ENCODE peak calls at places on chromosomes 16 and 17, in six cellular contexts. N, A, Q, H, V and P are unnamed samples.

GRCh38 chr17:38885728-38886642 is 16.1 kb downstream of the LASP1 start:
- DNase-seq in N (peak; percentile 58), A (no peak), Q (peak; percentile 67), H (no peak), V (no peak), P (no peak)

GRCh38 chr17:1197781-1198490 is 18.2 kb upstream of the ABR start:
- DNase-seq in N (peak; percentile 49), A (peak; percentile 63), Q (peak; percentile 50), H (peak; percentile 70), V (peak; percentile 85), P (peak; percentile 77)

GRCh38 chr16:4327782-4328579 is 12.1 kb downstream of the GLIS2 start:
- DNase-seq in N (peak; percentile 90), A (peak; percentile 82), Q (peak; percentile 93), H (peak; percentile 83), V (no peak), P (peak; percentile 44)

GRCh38 chr17:45127583-45128300 is 4.6 kb downstream of the PLCD3 start:
- DNase-seq in N (no peak), A (peak; percentile 76), Q (peak; percentile 83), H (peak; percentile 56), V (no peak), P (no peak)

GRCh38 chr17:13597723-13598347 is 3.9 kb downstream of the HS3ST3A1 start:
- DNase-seq in N (peak; percentile 16), A (no peak), Q (peak; percentile 64), H (no peak), V (peak; percentile 41), P (no peak)

GRCh38 chr16:85279874-85280545 is 167.7 kb upstream of the CIBAR2 start:
- DNase-seq in N (peak; percentile 89), A (peak; percentile 72), Q (no peak), H (no peak), V (no peak), P (no peak)

GRCh38 chr17:81210868-81211267 is 11.9 kb downstream of the CEP131 start:
- DNase-seq in N (no peak), A (no peak), Q (no peak), H (no peak), V (no peak), P (no peak)

GRCh38 chr16:3182608-3183444 is 5.2 kb upstream of the OR1F1 start:
- DNase-seq in N (peak; percentile 37), A (no peak), Q (no peak), H (no peak), V (no peak), P (no peak)

GRCh38 chr17:28460901-28461300 is 12.5 kb upstream of the SLC13A2 start:
- DNase-seq in N (no peak), A (no peak), Q (no peak), H (no peak), V (no peak), P (no peak)

GRCh38 chr16:55856950-55857349 is 18.2 kb downstream of the CES5A start:
- DNase-seq in N (no peak), A (no peak), Q (no peak), H (no peak), V (no peak), P (no peak)

GRCh38 chr17:81440511-81441244 is 45.4 kb downstream of the BAHCC1 start:
- DNase-seq in N (no peak), A (no peak), Q (peak; percentile 41), H (no peak), V (peak; percentile 67), P (no peak)

GRCh38 chr16:19810817-19811731 is 73.6 kb downstream of the GPRC5B start:
- DNase-seq in N (peak; percentile 79), A (no peak), Q (peak; percentile 27), H (no peak), V (no peak), P (no peak)
- H3K27ac ChIP-seq in N (peak overlapping the region; percentile 79), A (peak overlapping the region; percentile 24), Q (peak overlapping the region; percentile 56), H (peak overlapping the region; percentile 63), V (no peak overlapping the region), P (no peak overlapping the region)

GRCh38 chr16:5653041-5653440 is 555.4 kb upstream of the EEF2KMT start:
- DNase-seq in N (no peak), A (no peak), Q (no peak), H (no peak), V (no peak), P (no peak)

GRCh38 chr16:5649762-5650445 is 552.3 kb upstream of the EEF2KMT start:
- DNase-seq in N (peak; percentile 77), A (no peak), Q (no peak), H (no peak), V (no peak), P (no peak)

GRCh38 chr16:5653789-5654188 is 556.2 kb upstream of the EEF2KMT start:
- DNase-seq in N (no peak), A (no peak), Q (no peak), H (no peak), V (no peak), P (no peak)
- H3K4me1 ChIP-seq in N (no peaks in the 10 kb centered on the region), A (no peaks in the 10 kb centered on the region), Q (no peaks in the 10 kb centered on the region), H (no peaks in the 10 kb centered on the region), V (no peaks in the 10 kb centered on the region), P (no peaks in the 10 kb centered on the region)

GRCh38 chr17:32265896-32266388 is 310 bp downstream of the RHBDL3 start:
- DNase-seq in N (no peak), A (no peak), Q (no peak), H (no peak), V (no peak), P (no peak)
- H3K4me3 ChIP-seq in N (peak overlapping the region; percentile 49), A (peak overlapping the region; percentile 67), Q (peak overlapping the region; percentile 52), H (peak overlapping the region; percentile 60), V (no peak overlapping the region), P (peak overlapping the region; percentile 47)

GRCh38 chr17:50547035-50547735 is at the start of gene SPATA20:
- DNase-seq in N (peak; percentile 97), A (peak; percentile 93), Q (peak; percentile 97), H (peak; percentile 95), V (peak; percentile 84), P (peak; percentile 83)

GRCh38 chr17:50546701-50547034 is 306 bp upstream of the SPATA20 start:
- DNase-seq in N (no peak), A (no peak), Q (no peak), H (no peak), V (no peak), P (no peak)

GRCh38 chr17:50548831-50549230 is 1.9 kb downstream of the SPATA20 start:
- DNase-seq in N (no peak), A (no peak), Q (no peak), H (no peak), V (no peak), P (no peak)

GRCh38 chr17:50549256-50549941 is 2.4 kb downstream of the SPATA20 start:
- DNase-seq in N (no peak), A (no peak), Q (no peak), H (no peak), V (no peak), P (no peak)

GRCh38 chr17:50547736-50548083 is 736 bp downstream of the SPATA20 start:
- DNase-seq in N (peak; percentile 33), A (peak; percentile 25), Q (no peak), H (no peak), V (no peak), P (no peak)
- H3K27ac ChIP-seq in N (peak overlapping the region; percentile 82), A (peak overlapping the region; percentile 81), Q (peak overlapping the region; percentile 73), H (no peak overlapping the region), V (peak overlapping the region; percentile 58), P (peak overlapping the region; percentile 38)

GRCh38 chr17:4335185-4335584 is 31.3 kb downstream of the UBE2G1 start:
- DNase-seq in N (no peak), A (no peak), Q (no peak), H (no peak), V (no peak), P (peak; percentile 43)

GRCh38 chr17:4334776-4335175 is 31.7 kb downstream of the UBE2G1 start:
- DNase-seq in N (no peak), A (no peak), Q (no peak), H (no peak), V (no peak), P (no peak)

GRCh38 chr17:4333041-4333440 is 33.4 kb downstream of the UBE2G1 start:
- DNase-seq in N (no peak), A (no peak), Q (no peak), H (no peak), V (no peak), P (no peak)

GRCh38 chr17:4332296-4332970 is 34.0 kb downstream of the UBE2G1 start:
- DNase-seq in N (no peak), A (no peak), Q (peak; percentile 6), H (no peak), V (no peak), P (no peak)

DNA sequence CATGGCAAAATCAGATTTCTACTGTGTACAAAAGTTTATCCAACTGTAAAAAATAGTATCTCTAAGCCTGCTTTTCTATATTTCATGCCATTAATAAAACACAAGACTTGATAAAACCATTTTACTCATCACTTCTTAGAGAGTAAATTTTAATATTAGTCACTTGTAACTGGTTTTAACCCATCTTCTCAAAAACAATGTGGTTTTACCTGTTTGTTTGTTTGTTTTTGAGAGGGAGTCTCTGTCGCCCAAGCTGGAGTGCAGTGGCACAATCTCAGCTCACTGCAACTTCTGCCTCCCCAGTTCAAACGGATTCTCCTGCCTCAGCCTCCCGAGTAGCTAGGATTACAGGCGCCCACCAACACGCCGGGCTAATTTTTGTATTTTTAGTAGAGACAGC is 32.1 kb downstream of the UBE2G1 start:
- DNase-seq in N (no peak), A (no peak), Q (no peak), H (no peak), V (no peak), P (no peak)
- H3K4me1 ChIP-seq in N (peaks cover 21% of the 10 kb centered on the region), A (peaks cover 69% of the 10 kb centered on the region), Q (peaks cover 17% of the 10 kb centered on the region), H (peaks cover 4% of the 10 kb centered on the region), V (peaks cover 7% of the 10 kb centered on the region), P (peaks cover 55% of the 10 kb centered on the region)